ENCODE peak calls at places on chromosomes 13 and 19, in four cellular contexts. E is Right ventricle myocardium superior, B is non-pigmented ciliary epithelial cell, K is fibroblast of gingiva. O is an unnamed sample.

GRCh38 chr19:42313096-42313839 is at the start of gene TMEM145:
- DNase-seq in E (no peak), B (no peak), K (peak; percentile 20), O (no peak)

GRCh38 chr13:29937836-29938235 is 87.4 kb upstream of the UBL3 start:
- DNase-seq in E (no peak), B (no peak), K (no peak), O (no peak)

GRCh38 chr13:92232880-92233279 is 834.5 kb downstream of the GPC5 start:
- DNase-seq in E (no peak), B (no peak), K (no peak), O (no peak)

GRCh38 chr19:4362871-4363545 is 19.6 kb downstream of the MPND start:
- DNase-seq in E (no peak), B (no peak), K (no peak), O (no peak)

GRCh38 chr13:72437458-72437857 is 290.0 kb downstream of the MZT1 start:
- DNase-seq in E (no peak), B (peak; percentile 47), K (peak; percentile 12), O (no peak)

GRCh38 chr19:13070425-13071140 is 32.1 kb downstream of the LYL1 start:
- DNase-seq in E (no peak), B (no peak), K (no peak), O (no peak)

GRCh38 chr19:35845215-35846037 is 6.9 kb downstream of the NPHS1 start:
- DNase-seq in E (no peak), B (no peak), K (no peak), O (no peak)

GRCh38 chr19:13091400-13092161 is 11.1 kb downstream of the LYL1 start:
- DNase-seq in E (peak; percentile 78), B (peak; percentile 43), K (peak; percentile 54), O (no peak)

GRCh38 chr19:16457195-16457953 is 14.4 kb downstream of the EPS15L1 start:
- DNase-seq in E (peak; percentile 66), B (no peak), K (peak; percentile 62), O (no peak)

GRCh38 chr19:56120371-56121179 is 520 bp downstream of the ZNF787 start:
- DNase-seq in E (peak; percentile 91), B (no peak), K (peak; percentile 78), O (no peak)

GRCh38 chr13:80055804-80056203 is 285.1 kb downstream of the SPRY2 start:
- DNase-seq in E (no peak), B (no peak), K (no peak), O (no peak)

GRCh38 chr13:66967825-66968597 is 262.1 kb downstream of the PCDH9 start:
- DNase-seq in E (no peak), B (no peak), K (no peak), O (no peak)

GRCh38 chr13:34223984-34224383 is 406.0 kb downstream of the RFC3 start:
- DNase-seq in E (no peak), B (no peak), K (no peak), O (no peak)